ENCODE peak calls at places on chromosomes 2 and 18, in five cellular contexts. Q is ovary, N is aorta, X is endothelial cell of umbilical vein, A is substantia nigra. M is an unnamed sample.

GRCh38 chr2:98510322-98510662 is 65.6 kb downstream of the INPP4A start:
- DNase-seq in N (no peak), X (no peak), Q (no peak), A (no peak), M (no peak)

GRCh38 chr2:191302459-191303155 is 57.4 kb downstream of the MYO1B start:
- DNase-seq in N (no peak), A (no peak), X (peak), Q (no peak), M (peak)

GRCh38 chr2:120167272-120167671 is 55.9 kb downstream of the TMEM185B start:
- DNase-seq in A (no peak), X (no peak), Q (no peak), N (no peak), M (no peak)

GRCh38 chr2:20525041-20526035 is 78.5 kb downstream of the RHOB start:
- DNase-seq in A (no peak), X (no peak), Q (peak), N (no peak), M (no peak)

GRCh38 chr2:102488063-102488462 is 15.0 kb downstream of the SLC9A4 start:
- DNase-seq in X (peak), A (no peak), Q (no peak), N (no peak), M (no peak)

GRCh38 chr2:172096661-172097547 is 5.8 kb downstream of the DLX2 start:
- DNase-seq in A (no peak), Q (no peak), X (peak), N (peak), M (peak)

GRCh38 chr2:26735096-26735495 is 29.0 kb upstream of the SLC35F6 start:
- DNase-seq in A (no peak), Q (peak), N (no peak), X (no peak), M (no peak)

GRCh38 chr2:210713122-210713521 is 156.7 kb downstream of the CPS1 start:
- DNase-seq in X (no peak), N (peak), A (no peak), Q (no peak), M (no peak)

GRCh38 chr18:44599409-44599808 is 81.3 kb upstream of the SETBP1 start:
- DNase-seq in X (no peak), A (peak), N (peak), Q (no peak), M (no peak)

GRCh38 chr18:49161627-49162026 is 210.9 kb upstream of the SMAD7 start:
- DNase-seq in X (no peak), N (no peak), A (no peak), Q (no peak), M (peak)

GRCh38 chr2:180890781-180891180 is 89.6 kb upstream of the UBE2E3 start:
- DNase-seq in N (no peak), Q (no peak), X (no peak), A (no peak), M (no peak)

GRCh38 chr2:149004836-149005235 is 33.7 kb upstream of the LYPD6B start:
- DNase-seq in X (no peak), Q (no peak), A (no peak), N (no peak), M (no peak)

GRCh38 chr2:36562245-36562644 is 35.7 kb downstream of the FEZ2 start:
- DNase-seq in N (no peak), X (peak), A (no peak), Q (no peak), M (no peak)

GRCh38 chr18:55541571-55541970 is 46.4 kb downstream of the TCF4 start:
- DNase-seq in Q (no peak), A (no peak), N (no peak), X (no peak), M (no peak)

GRCh38 chr18:55534996-55535395 is 53.0 kb downstream of the TCF4 start:
- DNase-seq in N (no peak), X (no peak), A (no peak), Q (no peak), M (no peak)

GRCh38 chr18:55543130-55543704 is 44.8 kb downstream of the TCF4 start:
- DNase-seq in Q (no peak), A (no peak), N (no peak), X (no peak), M (no peak)

GRCh38 chr18:55534547-55534946 is 53.4 kb downstream of the TCF4 start:
- DNase-seq in A (no peak), Q (no peak), N (no peak), X (no peak), M (no peak)

DNA sequence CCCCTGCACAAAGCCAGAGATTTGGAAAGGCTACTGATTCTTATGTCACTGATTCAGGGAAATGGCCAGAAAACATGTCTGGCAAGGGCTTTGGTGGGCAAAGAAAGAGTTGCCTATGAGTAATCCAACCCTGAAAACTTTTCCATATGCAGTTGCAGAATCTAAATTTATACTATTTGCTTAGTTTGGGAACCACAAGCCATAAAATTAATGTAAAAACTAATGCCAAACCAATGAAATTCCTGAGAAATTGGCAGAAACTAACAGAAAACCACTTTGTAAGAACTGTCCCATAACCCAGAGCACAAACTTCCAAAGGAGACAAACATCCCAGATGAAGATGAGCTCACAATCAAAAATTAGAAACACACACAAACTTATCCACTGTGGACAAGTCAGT is 48.8 kb downstream of the TCF4 start:
- DNase-seq in Q (no peak), N (no peak), X (no peak), A (no peak), M (no peak)
- H3K27ac ChIP-seq in Q (no peak), N (no peak), X (no peak), A (no peak), M (no peak)

GRCh38 chr18:23226386-23226785 is 91.1 kb downstream of the CABLES1 start:
- DNase-seq in Q (no peak), A (no peak), X (peak), N (no peak), M (no peak)

GRCh38 chr18:23227729-23228075 is 92.4 kb downstream of the CABLES1 start:
- DNase-seq in A (no peak), N (no peak), X (no peak), Q (no peak), M (no peak)

GRCh38 chr18:23226930-23227728 is 91.8 kb downstream of the CABLES1 start:
- DNase-seq in Q (peak), X (peak), A (no peak), N (peak), M (no peak)

GRCh38 chr18:23229472-23229871 is 94.2 kb downstream of the CABLES1 start:
- DNase-seq in Q (no peak), X (no peak), N (no peak), A (no peak), M (no peak)

DNA sequence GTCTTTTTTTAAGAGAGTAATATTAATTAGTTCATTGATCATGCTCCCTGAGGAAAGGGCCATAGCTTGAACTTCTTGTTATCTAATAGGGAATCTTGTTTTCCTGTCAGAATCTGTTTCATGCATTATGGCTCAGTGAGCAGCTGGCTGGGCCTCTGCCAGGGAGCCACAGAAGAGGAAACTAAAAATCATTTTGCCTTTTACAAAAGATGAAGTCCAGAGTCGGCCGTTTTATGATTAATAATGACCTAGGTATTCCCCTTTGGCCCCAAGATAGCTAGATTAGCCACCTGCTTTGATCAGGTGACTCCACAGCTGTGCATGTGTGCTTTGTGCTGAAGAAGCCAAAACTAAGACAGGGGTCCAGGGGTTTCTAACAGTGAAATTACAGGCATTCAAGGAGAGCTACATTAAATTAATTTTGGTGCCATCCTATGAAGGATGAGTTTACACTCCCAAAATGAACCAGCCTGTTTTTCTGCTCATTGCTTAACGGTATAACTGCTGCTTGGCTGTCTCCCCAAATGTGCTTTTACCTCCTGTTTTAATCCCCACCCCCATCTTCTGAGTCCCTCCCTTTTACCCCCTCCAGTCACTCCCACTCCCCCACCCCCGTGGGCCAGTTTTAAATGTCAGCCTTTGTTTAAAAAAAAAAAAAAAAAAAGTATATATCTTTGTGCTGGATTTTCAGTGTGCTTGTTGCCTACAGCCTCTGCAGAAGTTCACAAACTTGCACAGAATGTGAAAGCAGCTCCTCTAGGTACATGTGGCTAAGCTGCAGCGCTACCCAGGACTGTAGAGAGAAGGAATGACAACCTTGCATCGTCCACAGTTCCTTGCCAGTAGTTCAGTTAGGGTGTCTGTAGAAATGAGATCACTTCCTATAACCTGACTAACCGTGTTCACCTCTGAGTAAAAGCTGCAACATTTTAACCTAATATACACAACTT is 93.1 kb downstream of the CABLES1 start:
- DNase-seq in Q (no peak), N (no peak), X (peak), A (no peak), M (no peak)
- H3K27ac ChIP-seq in Q (peak), N (peak), X (peak), A (no peak), M (peak)

DNA sequence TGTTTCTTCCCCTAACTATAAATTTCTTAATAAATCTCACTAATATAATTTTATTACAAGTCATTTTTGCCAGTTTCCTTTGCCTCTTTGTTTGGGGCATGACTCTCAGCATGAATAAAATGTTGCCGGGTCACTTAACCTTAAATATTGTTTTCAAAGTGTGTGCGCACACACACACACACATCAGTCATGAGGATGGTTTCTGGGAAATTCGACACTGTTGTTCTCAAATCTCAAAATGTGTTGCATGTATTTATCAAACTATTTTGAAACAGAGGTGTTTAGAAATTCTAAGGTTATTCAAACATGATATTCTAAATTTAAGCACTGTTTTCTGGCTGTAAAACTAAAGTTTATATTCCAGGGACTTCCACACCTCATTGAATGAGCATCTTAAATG is 31.5 kb downstream of the FAP start:
- DNase-seq in A (no peak), X (no peak), Q (no peak), N (no peak), M (no peak)
- H3K27ac ChIP-seq in A (no peak), X (no peak), Q (no peak), N (no peak), M (no peak)

DNA sequence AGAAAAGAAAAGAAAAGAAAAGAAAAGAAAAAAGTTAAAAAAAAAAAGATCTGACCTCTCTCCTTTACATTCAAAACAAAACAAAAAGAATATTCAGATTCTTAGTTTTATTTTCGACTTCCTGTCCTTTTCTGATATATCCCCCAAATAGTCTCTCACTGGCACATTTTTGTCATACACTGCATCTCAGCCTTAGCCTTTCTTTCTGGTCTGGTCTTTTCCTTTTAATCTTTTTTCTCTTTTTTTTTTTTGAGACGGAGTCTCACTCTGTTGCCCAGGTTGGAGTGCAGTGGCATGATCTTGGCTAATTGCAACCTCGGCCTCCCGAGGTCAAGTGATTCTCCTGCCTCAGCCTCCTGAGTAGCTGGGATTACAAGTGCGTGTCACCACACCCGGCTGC is 1.6 kb upstream of the RIOK3 start:
- DNase-seq in A (no peak), X (no peak), Q (no peak), N (no peak), M (no peak)
- H3K27ac ChIP-seq in A (no peak), X (no peak), Q (no peak), N (no peak), M (no peak)

M was measured in DND-41.